ENCODE peak calls at places on chromosomes 7 and 10, in seven cellular contexts. One of them, this sample, is unnamed.

GRCh38 chr10:131615150-131615549 is 285.7 kb upstream of the PPP2R2D start:
- DNase-seq in CD4-positive, alpha-beta T cell: no peak
- DNase-seq in mesothelial cell of epicardium: no peak
- DNase-seq in kidney epithelial cell: no peak
- DNase-seq in GM13976: no peak
- DNase-seq in GM10248: no peak
- DNase-seq in fibroblast of lung: no peak
- DNase-seq in this sample: no peak

GRCh38 chr10:75605096-75605495 is 173.7 kb downstream of the LRMDA start:
- DNase-seq in GM13976: no peak
- DNase-seq in fibroblast of lung: no peak
- DNase-seq in CD4-positive, alpha-beta T cell: no peak
- DNase-seq in kidney epithelial cell: no peak
- DNase-seq in GM10248: no peak
- DNase-seq in mesothelial cell of epicardium: no peak
- DNase-seq in this sample: no peak

GRCh38 chr10:119207713-119208552 is 562 bp downstream of the GRK5 start:
- DNase-seq in fibroblast of lung: peak
- DNase-seq in mesothelial cell of epicardium: no peak
- DNase-seq in GM13976: no peak
- DNase-seq in kidney epithelial cell: no peak
- DNase-seq in CD4-positive, alpha-beta T cell: peak
- DNase-seq in GM10248: no peak
- DNase-seq in this sample: no peak

GRCh38 chr7:140479062-140479738 is at the start of gene MKRN1:
- DNase-seq in mesothelial cell of epicardium: peak
- DNase-seq in fibroblast of lung: peak
- DNase-seq in kidney epithelial cell: peak
- DNase-seq in GM10248: peak
- DNase-seq in GM13976: peak
- DNase-seq in CD4-positive, alpha-beta T cell: peak
- DNase-seq in this sample: peak

GRCh38 chr7:7554021-7554432 is 12.7 kb upstream of the MIOS start:
- DNase-seq in mesothelial cell of epicardium: no peak
- DNase-seq in fibroblast of lung: peak
- DNase-seq in kidney epithelial cell: peak
- DNase-seq in CD4-positive, alpha-beta T cell: no peak
- DNase-seq in GM10248: no peak
- DNase-seq in GM13976: no peak
- DNase-seq in this sample: no peak

GRCh38 chr7:50667789-50668226 is 102.6 kb upstream of the DDC start:
- DNase-seq in fibroblast of lung: no peak
- DNase-seq in GM13976: no peak
- DNase-seq in CD4-positive, alpha-beta T cell: no peak
- DNase-seq in mesothelial cell of epicardium: no peak
- DNase-seq in kidney epithelial cell: no peak
- DNase-seq in GM10248: no peak
- DNase-seq in this sample: no peak

GRCh38 chr10:33241351-33241750 is 93.1 kb downstream of the NRP1 start:
- DNase-seq in CD4-positive, alpha-beta T cell: no peak
- DNase-seq in GM13976: no peak
- DNase-seq in kidney epithelial cell: no peak
- DNase-seq in fibroblast of lung: peak
- DNase-seq in GM10248: no peak
- DNase-seq in mesothelial cell of epicardium: no peak
- DNase-seq in this sample: no peak

GRCh38 chr10:132650611-132651250 is 113.1 kb downstream of the INPP5A start:
- DNase-seq in GM10248: no peak
- DNase-seq in fibroblast of lung: no peak
- DNase-seq in CD4-positive, alpha-beta T cell: no peak
- DNase-seq in kidney epithelial cell: no peak
- DNase-seq in GM13976: no peak
- DNase-seq in mesothelial cell of epicardium: no peak
- DNase-seq in this sample: no peak

GRCh38 chr7:128032605-128033235 is 1.5 kb upstream of the LRRC4 start:
- DNase-seq in fibroblast of lung: peak
- DNase-seq in mesothelial cell of epicardium: no peak
- DNase-seq in kidney epithelial cell: no peak
- DNase-seq in CD4-positive, alpha-beta T cell: no peak
- DNase-seq in GM13976: peak
- DNase-seq in GM10248: peak
- DNase-seq in this sample: peak

GRCh38 chr10:95221124-95221523 is 27.1 kb downstream of the ACSM6 start:
- DNase-seq in GM10248: no peak
- DNase-seq in kidney epithelial cell: no peak
- DNase-seq in mesothelial cell of epicardium: no peak
- DNase-seq in CD4-positive, alpha-beta T cell: no peak
- DNase-seq in GM13976: no peak
- DNase-seq in fibroblast of lung: peak
- DNase-seq in this sample: no peak

GRCh38 chr7:28986723-28987122 is 28.6 kb upstream of the TRIL start:
- DNase-seq in kidney epithelial cell: no peak
- DNase-seq in GM10248: no peak
- DNase-seq in GM13976: no peak
- DNase-seq in fibroblast of lung: peak
- DNase-seq in CD4-positive, alpha-beta T cell: no peak
- DNase-seq in mesothelial cell of epicardium: no peak
- DNase-seq in this sample: no peak

GRCh38 chr10:79379512-79380124 is 32.3 kb downstream of the PPIF start:
- DNase-seq in CD4-positive, alpha-beta T cell: no peak
- DNase-seq in GM13976: no peak
- DNase-seq in kidney epithelial cell: no peak
- DNase-seq in GM10248: peak
- DNase-seq in mesothelial cell of epicardium: no peak
- DNase-seq in fibroblast of lung: no peak
- DNase-seq in this sample: no peak

GRCh38 chr10:122267849-122268737 is 3.0 kb upstream of the BTBD16 start:
- DNase-seq in fibroblast of lung: no peak
- DNase-seq in GM13976: peak
- DNase-seq in mesothelial cell of epicardium: peak
- DNase-seq in CD4-positive, alpha-beta T cell: peak
- DNase-seq in GM10248: peak
- DNase-seq in kidney epithelial cell: no peak
- DNase-seq in this sample: peak

GRCh38 chr7:139913006-139913405 is 83.9 kb downstream of the TBXAS1 start:
- DNase-seq in mesothelial cell of epicardium: no peak
- DNase-seq in fibroblast of lung: peak
- DNase-seq in CD4-positive, alpha-beta T cell: no peak
- DNase-seq in kidney epithelial cell: no peak
- DNase-seq in GM13976: no peak
- DNase-seq in GM10248: no peak
- DNase-seq in this sample: no peak

GRCh38 chr7:101598422-101598957 is 30.6 kb downstream of the MYL10 start:
- DNase-seq in fibroblast of lung: no peak
- DNase-seq in GM13976: no peak
- DNase-seq in mesothelial cell of epicardium: no peak
- DNase-seq in kidney epithelial cell: no peak
- DNase-seq in GM10248: no peak
- DNase-seq in CD4-positive, alpha-beta T cell: no peak
- DNase-seq in this sample: no peak

GRCh38 chr10:201328-201771 is 66.1 kb downstream of the ZMYND11 start:
- DNase-seq in fibroblast of lung: peak
- DNase-seq in GM13976: no peak
- DNase-seq in GM10248: no peak
- DNase-seq in kidney epithelial cell: no peak
- DNase-seq in CD4-positive, alpha-beta T cell: no peak
- DNase-seq in mesothelial cell of epicardium: no peak
- DNase-seq in this sample: no peak

GRCh38 chr10:58341422-58341821 is 6.6 kb downstream of the UBE2D1 start:
- DNase-seq in GM13976: no peak
- DNase-seq in mesothelial cell of epicardium: no peak
- DNase-seq in CD4-positive, alpha-beta T cell: no peak
- DNase-seq in fibroblast of lung: no peak
- DNase-seq in GM10248: no peak
- DNase-seq in kidney epithelial cell: no peak
- DNase-seq in this sample: no peak

GRCh38 chr10:77187376-77187999 is 450.1 kb downstream of the KCNMA1 start:
- DNase-seq in CD4-positive, alpha-beta T cell: no peak
- DNase-seq in fibroblast of lung: no peak
- DNase-seq in kidney epithelial cell: no peak
- DNase-seq in GM13976: no peak
- DNase-seq in mesothelial cell of epicardium: no peak
- DNase-seq in GM10248: no peak
- DNase-seq in this sample: no peak

GRCh38 chr7:51123322-51124021 is 193.1 kb downstream of the COBL start:
- DNase-seq in CD4-positive, alpha-beta T cell: peak
- DNase-seq in kidney epithelial cell: peak
- DNase-seq in mesothelial cell of epicardium: no peak
- DNase-seq in fibroblast of lung: peak
- DNase-seq in GM13976: no peak
- DNase-seq in GM10248: no peak
- DNase-seq in this sample: no peak

GRCh38 chr10:43666551-43666950 is 17.9 kb upstream of the ZNF32 start:
- DNase-seq in GM10248: no peak
- DNase-seq in fibroblast of lung: no peak
- DNase-seq in mesothelial cell of epicardium: no peak
- DNase-seq in CD4-positive, alpha-beta T cell: no peak
- DNase-seq in kidney epithelial cell: no peak
- DNase-seq in GM13976: no peak
- DNase-seq in this sample: no peak

GRCh38 chr10:43667736-43668371 is 19.2 kb upstream of the ZNF32 start:
- DNase-seq in CD4-positive, alpha-beta T cell: no peak
- DNase-seq in mesothelial cell of epicardium: no peak
- DNase-seq in fibroblast of lung: no peak
- DNase-seq in GM13976: no peak
- DNase-seq in GM10248: no peak
- DNase-seq in kidney epithelial cell: peak
- DNase-seq in this sample: no peak

GRCh38 chr10:43671659-43672555 is 23.2 kb upstream of the ZNF32 start:
- DNase-seq in GM10248: peak
- DNase-seq in mesothelial cell of epicardium: no peak
- DNase-seq in CD4-positive, alpha-beta T cell: peak
- DNase-seq in GM13976: peak
- DNase-seq in fibroblast of lung: peak
- DNase-seq in kidney epithelial cell: no peak
- DNase-seq in this sample: peak

GRCh38 chr10:43665054-43665453 is 16.4 kb upstream of the ZNF32 start:
- DNase-seq in GM13976: no peak
- DNase-seq in fibroblast of lung: no peak
- DNase-seq in kidney epithelial cell: no peak
- DNase-seq in CD4-positive, alpha-beta T cell: no peak
- DNase-seq in mesothelial cell of epicardium: no peak
- DNase-seq in GM10248: no peak
- DNase-seq in this sample: no peak

GRCh38 chr10:43667317-43667731 is 18.6 kb upstream of the ZNF32 start:
- DNase-seq in GM13976: peak
- DNase-seq in GM10248: no peak
- DNase-seq in mesothelial cell of epicardium: no peak
- DNase-seq in fibroblast of lung: peak
- DNase-seq in CD4-positive, alpha-beta T cell: no peak
- DNase-seq in kidney epithelial cell: no peak
- DNase-seq in this sample: peak
- TF ChIP-seq CTCF in GM13976: no peak
- TF ChIP-seq CTCF in GM10248: no peak
- TF ChIP-seq CTCF in mesothelial cell of epicardium: peak
- TF ChIP-seq CTCF in fibroblast of lung: peak
- TF ChIP-seq CTCF in CD4-positive, alpha-beta T cell: no peak
- TF ChIP-seq CTCF in kidney epithelial cell: peak
- TF ChIP-seq CTCF in this sample: no peak

DNA sequence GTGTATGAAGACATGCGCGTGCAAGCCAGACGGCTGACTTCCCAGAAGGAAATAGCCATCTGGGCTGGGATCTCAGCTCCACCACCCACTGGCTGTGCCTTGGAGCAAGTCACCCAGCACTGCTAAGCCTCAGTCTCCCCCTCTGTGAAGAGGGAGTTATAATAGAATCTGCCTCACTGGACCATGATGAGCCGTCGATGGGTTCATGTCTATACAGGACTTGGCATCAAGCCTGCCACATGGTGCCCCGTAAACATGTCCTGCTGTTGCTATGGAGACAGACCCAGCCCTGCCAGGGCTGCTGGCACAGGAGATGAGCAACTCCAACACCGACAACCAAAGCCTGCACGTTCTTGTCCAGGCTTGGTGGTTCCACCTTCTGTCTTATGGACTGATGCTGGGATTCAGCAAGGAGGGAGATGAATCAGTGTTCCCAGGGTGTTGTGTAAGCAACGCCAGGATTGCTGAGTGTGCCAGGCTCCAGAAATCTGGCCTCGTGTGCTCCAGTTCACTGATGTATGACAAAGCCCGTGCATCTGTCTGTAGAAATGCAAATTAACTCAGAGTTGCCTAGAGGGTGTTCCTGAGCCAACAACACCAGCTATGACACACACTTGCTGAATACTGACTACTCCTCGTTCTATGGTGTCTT is 5.6 kb downstream of the GPR15LG start:
- DNase-seq in CD4-positive, alpha-beta T cell: no peak
- DNase-seq in kidney epithelial cell: peak
- DNase-seq in GM10248: peak
- DNase-seq in mesothelial cell of epicardium: no peak
- DNase-seq in fibroblast of lung: peak
- DNase-seq in GM13976: peak
- DNase-seq in this sample: peak
- TF ChIP-seq CTCF in CD4-positive, alpha-beta T cell: no peak
- TF ChIP-seq CTCF in kidney epithelial cell: no peak
- TF ChIP-seq CTCF in GM10248: no peak
- TF ChIP-seq CTCF in mesothelial cell of epicardium: no peak
- TF ChIP-seq CTCF in fibroblast of lung: no peak
- TF ChIP-seq CTCF in GM13976: no peak
- TF ChIP-seq CTCF in this sample: no peak

GRCh38 chr10:15836797-15837196 is 23.5 kb downstream of the MINDY3 start:
- DNase-seq in CD4-positive, alpha-beta T cell: no peak
- DNase-seq in kidney epithelial cell: no peak
- DNase-seq in GM13976: no peak
- DNase-seq in GM10248: no peak
- DNase-seq in fibroblast of lung: no peak
- DNase-seq in mesothelial cell of epicardium: no peak
- DNase-seq in this sample: no peak
- TF ChIP-seq CTCF in CD4-positive, alpha-beta T cell: no peak
- TF ChIP-seq CTCF in kidney epithelial cell: no peak
- TF ChIP-seq CTCF in GM13976: no peak
- TF ChIP-seq CTCF in GM10248: no peak
- TF ChIP-seq CTCF in fibroblast of lung: no peak
- TF ChIP-seq CTCF in mesothelial cell of epicardium: no peak
- TF ChIP-seq CTCF in this sample: no peak

GRCh38 chr7:1761097-1761496 is 91.0 kb downstream of the ELFN1 start:
- DNase-seq in GM10248: no peak
- DNase-seq in mesothelial cell of epicardium: no peak
- DNase-seq in GM13976: no peak
- DNase-seq in fibroblast of lung: no peak
- DNase-seq in kidney epithelial cell: no peak
- DNase-seq in CD4-positive, alpha-beta T cell: no peak
- DNase-seq in this sample: no peak

GRCh38 chr7:1755783-1756626 is 85.9 kb downstream of the ELFN1 start:
- DNase-seq in GM13976: no peak
- DNase-seq in mesothelial cell of epicardium: no peak
- DNase-seq in kidney epithelial cell: no peak
- DNase-seq in fibroblast of lung: no peak
- DNase-seq in GM10248: no peak
- DNase-seq in CD4-positive, alpha-beta T cell: no peak
- DNase-seq in this sample: no peak

GRCh38 chr7:1757601-1758000 is 87.5 kb downstream of the ELFN1 start:
- DNase-seq in GM13976: no peak
- DNase-seq in kidney epithelial cell: no peak
- DNase-seq in mesothelial cell of epicardium: no peak
- DNase-seq in GM10248: no peak
- DNase-seq in fibroblast of lung: no peak
- DNase-seq in CD4-positive, alpha-beta T cell: no peak
- DNase-seq in this sample: no peak

GRCh38 chr7:1758417-1758858 is 88.4 kb downstream of the ELFN1 start:
- DNase-seq in mesothelial cell of epicardium: no peak
- DNase-seq in GM13976: peak
- DNase-seq in kidney epithelial cell: no peak
- DNase-seq in CD4-positive, alpha-beta T cell: no peak
- DNase-seq in GM10248: no peak
- DNase-seq in fibroblast of lung: peak
- DNase-seq in this sample: peak

GRCh38 chr7:1758859-1759521 is 88.9 kb downstream of the ELFN1 start:
- DNase-seq in mesothelial cell of epicardium: no peak
- DNase-seq in kidney epithelial cell: no peak
- DNase-seq in CD4-positive, alpha-beta T cell: no peak
- DNase-seq in GM13976: no peak
- DNase-seq in fibroblast of lung: no peak
- DNase-seq in GM10248: no peak
- DNase-seq in this sample: no peak
- TF ChIP-seq CTCF in mesothelial cell of epicardium: no peak
- TF ChIP-seq CTCF in kidney epithelial cell: no peak
- TF ChIP-seq CTCF in CD4-positive, alpha-beta T cell: no peak
- TF ChIP-seq CTCF in GM13976: no peak
- TF ChIP-seq CTCF in fibroblast of lung: no peak
- TF ChIP-seq CTCF in GM10248: no peak
- TF ChIP-seq CTCF in this sample: no peak

This sample was measured in GM13977.